ENCODE peak calls at places on chromosomes 6 and 20, in four cellular contexts. W, G, J and R are unnamed samples.

GRCh38 chr20:62804021-62804631 is 509 bp upstream of the OGFR start:
- DNase-seq in W (no peak), G (no peak), J (peak; percentile 67), R (no peak)

GRCh38 chr6:64034840-64035656 is 399.4 kb downstream of the PHF3 start:
- DNase-seq in W (no peak), G (no peak), J (no peak), R (no peak)

GRCh38 chr6:47700051-47700450 is 1.7 kb downstream of the ADGRF4 start:
- DNase-seq in W (no peak), G (no peak), J (no peak), R (no peak)

GRCh38 chr6:119311514-119312142 is 37.9 kb downstream of the MAN1A1 start:
- DNase-seq in W (peak; percentile 77), G (no peak), J (no peak), R (no peak)

GRCh38 chr6:133645000-133645619 is 243.8 kb upstream of the TCF21 start:
- DNase-seq in W (no peak), G (no peak), J (no peak), R (no peak)

GRCh38 chr6:133837801-133838349 is 51.0 kb upstream of the TCF21 start:
- DNase-seq in W (peak; percentile 66), G (no peak), J (peak; percentile 56), R (peak; percentile 90)

GRCh38 chr6:118705799-118706481 is 54.5 kb upstream of the CEP85L start:
- DNase-seq in W (no peak), G (peak; percentile 30), J (no peak), R (peak; percentile 37)

GRCh38 chr20:34874094-34874654 is 1.5 kb upstream of the GGT7 start:
- DNase-seq in W (peak; percentile 58), G (peak; percentile 50), J (peak; percentile 90), R (peak; percentile 81)

GRCh38 chr6:21087188-21087587 is 506.4 kb upstream of the SOX4 start:
- DNase-seq in W (no peak), G (no peak), J (no peak), R (no peak)

GRCh38 chr20:57867807-57868206 is 158.0 kb upstream of the PMEPA1 start:
- DNase-seq in W (no peak), G (no peak), J (no peak), R (no peak)

GRCh38 chr6:109793793-109794192 is 102.7 kb downstream of the FIG4 start:
- DNase-seq in W (peak; percentile 16), G (no peak), J (no peak), R (no peak)

GRCh38 chr20:34703573-34704176 is 469 bp upstream of the TP53INP2 start:
- DNase-seq in W (peak; percentile 37), G (no peak), J (peak; percentile 81), R (peak; percentile 26)

GRCh38 chr20:63008541-63009043 is 1.8 kb upstream of the BHLHE23 start:
- DNase-seq in W (no peak), G (no peak), J (no peak), R (no peak)

GRCh38 chr6:82257088-82257774 is 9.7 kb upstream of the IBTK start:
- DNase-seq in W (no peak), G (no peak), J (no peak), R (no peak)

GRCh38 chr6:2937627-2938003 is 33.8 kb downstream of the SERPINB6 start:
- DNase-seq in W (no peak), G (no peak), J (no peak), R (no peak)

GRCh38 chr20:58155148-58155925 is 73.1 kb downstream of the ANKRD60 start:
- DNase-seq in W (no peak), G (no peak), J (no peak), R (no peak)

GRCh38 chr20:48723308-48724264 is 104.2 kb downstream of the PREX1 start:
- DNase-seq in W (no peak), G (no peak), J (peak; percentile 73), R (no peak)

DNA sequence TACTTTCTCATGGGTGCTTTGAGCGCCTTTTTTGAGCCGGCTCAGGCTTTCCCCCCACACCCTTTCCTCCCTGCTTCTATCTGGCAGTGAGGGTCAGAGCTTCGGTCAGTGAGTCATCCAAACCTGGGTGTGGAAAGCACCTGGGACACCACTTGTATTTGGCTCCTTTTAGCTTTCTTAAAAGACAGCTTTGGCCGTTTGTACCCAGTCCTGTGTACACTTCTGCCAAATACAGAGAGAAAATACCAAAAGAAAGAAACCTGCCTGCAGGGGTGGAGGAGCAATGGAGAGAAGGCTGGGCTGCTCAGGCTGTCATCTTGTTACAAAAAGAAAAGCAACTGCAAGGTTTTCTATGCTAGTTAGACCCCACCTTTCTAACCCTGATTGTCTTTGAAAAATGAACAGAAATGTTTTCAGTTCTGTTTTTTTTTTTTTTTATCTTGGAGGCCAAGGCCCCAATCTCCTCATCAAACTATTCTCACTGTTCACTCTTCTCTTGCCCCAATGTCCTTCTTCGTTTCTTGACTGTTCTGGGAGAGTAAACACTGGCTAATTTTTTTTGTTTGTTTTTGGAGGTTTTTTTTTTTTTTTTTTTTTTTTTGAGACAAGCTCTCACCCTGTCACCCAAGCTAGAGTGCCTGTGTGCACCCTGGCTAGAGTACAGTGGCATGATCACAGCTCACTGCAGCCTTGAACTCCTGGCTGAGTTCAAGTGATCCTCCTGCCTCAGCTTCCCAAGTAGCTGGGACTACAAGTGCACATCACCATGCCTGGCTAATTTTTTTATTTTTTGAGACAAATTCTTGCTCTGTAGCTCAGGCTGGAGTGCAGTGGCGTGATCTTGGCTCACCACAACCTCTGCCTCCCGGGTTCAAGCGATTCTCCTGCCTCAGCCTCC is 76.4 kb downstream of the SSR1 start:
- DNase-seq in W (peak; percentile 69), G (peak; percentile 69), J (no peak), R (no peak)
- TF ChIP-seq NR2C2 in W (no peak), G (no peak), J (no peak), R (no peak)

DNA sequence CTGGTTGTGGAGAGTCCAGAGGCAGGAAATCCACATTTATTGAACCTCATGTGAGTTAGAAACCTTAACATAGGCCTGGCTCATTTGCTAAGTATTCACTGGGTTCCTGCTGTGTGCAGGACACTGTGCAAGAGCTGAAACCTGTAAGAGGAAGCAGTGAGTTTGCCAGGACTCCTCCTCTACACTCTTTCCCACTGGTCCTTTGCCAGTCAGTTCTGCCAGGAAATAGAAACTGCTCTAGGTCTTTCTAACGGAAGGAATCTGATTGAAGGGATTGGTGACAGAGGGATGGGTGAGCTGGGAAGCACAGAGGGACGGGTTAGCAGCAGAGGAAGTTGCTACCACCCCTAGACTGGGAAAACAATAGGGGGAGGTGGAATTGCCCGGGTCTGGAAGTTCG is 234.2 kb upstream of the ECI2 start:
- DNase-seq in W (no peak), G (no peak), J (no peak), R (no peak)
- TF ChIP-seq USF2 in W (no peak), G (no peak), J (no peak), R (no peak)

GRCh38 chr6:34864007-34864406 is 23.8 kb downstream of the TAF11 start:
- DNase-seq in W (no peak), G (no peak), J (no peak), R (no peak)

GRCh38 chr6:34859951-34860350 is 27.9 kb downstream of the TAF11 start:
- DNase-seq in W (peak; percentile 10), G (no peak), J (no peak), R (no peak)

GRCh38 chr6:34855463-34855862 is 32.4 kb downstream of the TAF11 start:
- DNase-seq in W (no peak), G (no peak), J (no peak), R (peak; percentile 30)

GRCh38 chr6:34858681-34859080 is 29.2 kb downstream of the TAF11 start:
- DNase-seq in W (no peak), G (no peak), J (peak; percentile 23), R (no peak)
- TF ChIP-seq CTCF in W (peak; percentile 72), G (no peak), J (peak; percentile 34), R (no peak)

DNA sequence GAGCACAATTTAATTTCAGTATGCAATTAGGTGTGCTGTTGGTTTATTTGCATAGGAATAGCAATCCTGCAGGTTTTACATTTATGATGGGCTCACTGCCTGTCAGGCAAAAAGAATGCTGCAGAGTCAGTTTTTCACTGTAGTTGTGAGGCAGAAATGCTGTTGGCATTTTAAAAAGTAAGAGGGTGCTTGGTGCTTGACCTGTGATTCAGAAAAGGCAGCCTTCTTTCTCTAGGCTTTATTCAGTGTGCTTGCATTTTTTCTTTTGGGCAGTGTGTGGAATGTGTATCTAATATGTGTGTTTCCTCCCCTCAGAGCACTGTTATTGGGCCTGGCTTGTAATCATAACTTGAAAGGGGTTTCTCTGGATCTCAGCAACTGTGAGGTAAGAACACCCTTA is 152.2 kb upstream of the SCGN start:
- DNase-seq in W (no peak), G (no peak), J (no peak), R (no peak)
- TF ChIP-seq NR2C2 in W (no peak), G (no peak), J (no peak), R (no peak)

GRCh38 chr20:6705106-6705766 is 62.2 kb upstream of the BMP2 start:
- DNase-seq in W (no peak), G (no peak), J (no peak), R (no peak)

GRCh38 chr20:6707231-6707870 is 60.1 kb upstream of the BMP2 start:
- DNase-seq in W (no peak), G (no peak), J (no peak), R (no peak)

GRCh38 chr20:6704132-6704861 is 63.2 kb upstream of the BMP2 start:
- DNase-seq in W (no peak), G (no peak), J (peak; percentile 85), R (no peak)

GRCh38 chr20:6708010-6708409 is 59.5 kb upstream of the BMP2 start:
- DNase-seq in W (no peak), G (no peak), J (no peak), R (no peak)

GRCh38 chr20:6705920-6706500 is 61.5 kb upstream of the BMP2 start:
- DNase-seq in W (no peak), G (no peak), J (no peak), R (no peak)
- TF ChIP-seq USF2 in W (no peak), G (no peak), J (no peak), R (no peak)

GRCh38 chr6:131082335-131082734 is 19.3 kb upstream of the EPB41L2 start:
- DNase-seq in W (no peak), G (no peak), J (no peak), R (no peak)

GRCh38 chr6:131080084-131080483 is 17.0 kb upstream of the EPB41L2 start:
- DNase-seq in W (no peak), G (no peak), J (no peak), R (no peak)

GRCh38 chr6:131083687-131084086 is 20.6 kb upstream of the EPB41L2 start:
- DNase-seq in W (no peak), G (no peak), J (no peak), R (no peak)

DNA sequence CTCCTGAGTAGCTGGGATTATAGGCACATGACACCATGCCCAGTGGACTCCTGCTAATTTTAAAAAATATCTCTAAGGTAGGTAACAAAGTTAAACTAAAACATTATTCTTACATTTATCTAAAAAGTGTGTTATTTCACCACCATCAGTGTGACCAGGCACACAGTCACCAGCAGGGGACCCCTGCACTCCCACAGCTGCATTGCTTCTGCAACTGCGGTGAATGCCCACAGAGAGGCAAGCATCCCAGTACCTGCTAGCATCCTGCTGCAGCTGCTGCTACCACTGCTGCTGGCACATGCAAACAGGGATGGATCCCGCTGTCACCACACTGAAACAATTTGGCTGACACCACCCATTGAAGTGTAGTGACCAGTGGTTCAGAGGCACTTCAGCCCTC is 21.9 kb upstream of the EPB41L2 start:
- DNase-seq in W (no peak), G (no peak), J (peak; percentile 49), R (no peak)
- TF ChIP-seq CTCF in W (no peak), G (peak; percentile 13), J (peak; percentile 63), R (no peak)

GRCh38 chr6:75504902-75505233 is 11.3 kb upstream of the FILIP1 start:
- DNase-seq in W (no peak), G (no peak), J (no peak), R (no peak)
- TF ChIP-seq NR2C2 in W (no peak), G (no peak), J (no peak), R (no peak)